ENCODE peak calls at places on chromosomes 4 and X, in five cellular contexts. One of them, this sample, is unnamed.

GRCh38 chr4:38366997-38367396 is 297.0 kb upstream of the KLF3 start:
- DNase-seq in K562: no peak
- DNase-seq in IMR-90: no peak
- DNase-seq in fibroblast of lung: no peak
- DNase-seq in GM23248: no peak
- DNase-seq in this sample: no peak

GRCh38 chrX:153983321-153983729 is 10.8 kb downstream of the TMEM187 start:
- DNase-seq in K562: no peak
- DNase-seq in IMR-90: no peak
- DNase-seq in fibroblast of lung: no peak
- DNase-seq in GM23248: no peak
- DNase-seq in this sample: no peak

GRCh38 chr4:4323705-4324534 is 33.9 kb downstream of the ZBTB49 start:
- DNase-seq in K562: peak; percentile 36
- DNase-seq in IMR-90: peak; percentile 36
- DNase-seq in fibroblast of lung: peak; percentile 12
- DNase-seq in GM23248: no peak
- DNase-seq in this sample: peak; percentile 10

GRCh38 chr4:189143255-189143654 is 797.4 kb upstream of the FRG1 start:
- DNase-seq in K562: no peak
- DNase-seq in IMR-90: peak; percentile 66
- DNase-seq in fibroblast of lung: peak; percentile 1
- DNase-seq in GM23248: peak; percentile 1
- DNase-seq in this sample: no peak

GRCh38 chrX:16807548-16807947 is 21.3 kb downstream of the TXLNG start:
- DNase-seq in K562: no peak
- DNase-seq in IMR-90: peak; percentile 38
- DNase-seq in fibroblast of lung: peak; percentile 11
- DNase-seq in GM23248: peak; percentile 63
- DNase-seq in this sample: peak; percentile 7

GRCh38 chrX:150690126-150690525 is 3.1 kb upstream of the MTMR1 start:
- DNase-seq in K562: no peak
- DNase-seq in IMR-90: peak; percentile 92
- DNase-seq in fibroblast of lung: peak; percentile 94
- DNase-seq in GM23248: peak; percentile 91
- DNase-seq in this sample: peak; percentile 93

GRCh38 chrX:1909419-1910206 is 294.8 kb downstream of the ASMT start:
- DNase-seq in K562: no peak
- DNase-seq in IMR-90: no peak
- DNase-seq in fibroblast of lung: no peak
- DNase-seq in GM23248: no peak
- DNase-seq in this sample: no peak

GRCh38 chr4:105092768-105093167 is 53.9 kb upstream of the TET2 start:
- DNase-seq in K562: no peak
- DNase-seq in IMR-90: peak; percentile 48
- DNase-seq in fibroblast of lung: peak; percentile 63
- DNase-seq in GM23248: peak; percentile 48
- DNase-seq in this sample: peak; percentile 46

GRCh38 chr4:80740375-80740774 is 290.1 kb upstream of the BMP3 start:
- DNase-seq in K562: no peak
- DNase-seq in IMR-90: no peak
- DNase-seq in fibroblast of lung: no peak
- DNase-seq in GM23248: no peak
- DNase-seq in this sample: no peak

DNA sequence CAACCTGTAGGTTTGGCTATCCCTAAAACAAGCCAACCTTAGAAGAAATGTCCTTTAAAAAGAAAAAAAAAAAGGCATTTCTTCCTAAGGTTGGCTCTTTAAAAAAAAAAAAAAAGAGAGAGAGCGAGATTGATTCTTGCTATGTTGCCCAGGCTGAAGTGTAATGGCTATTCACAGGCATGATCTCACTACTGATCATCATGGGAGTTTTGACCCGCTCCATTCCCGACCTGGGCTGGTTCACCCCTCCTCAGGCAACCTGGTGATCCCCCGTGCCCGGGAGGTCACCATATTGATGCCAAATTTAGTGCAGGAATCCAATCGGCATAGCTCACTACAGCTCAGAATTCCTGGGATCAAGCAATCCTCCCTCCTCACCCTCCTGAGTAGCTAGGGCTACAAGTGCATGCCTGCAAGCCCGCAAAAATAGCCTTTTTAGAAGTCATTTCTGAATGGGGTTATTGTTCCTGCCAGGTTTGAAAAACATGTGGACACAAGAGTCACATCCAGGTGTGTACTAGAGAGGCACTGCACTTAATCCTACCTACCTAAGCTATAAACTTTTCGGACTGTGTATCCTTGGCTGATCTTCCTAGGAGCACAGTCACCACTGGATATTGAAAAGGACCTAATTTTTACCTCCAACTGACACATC is 61.4 kb upstream of the ZCCHC13 start:
- DNase-seq in K562: no peak
- DNase-seq in IMR-90: peak; percentile 11
- DNase-seq in fibroblast of lung: peak; percentile 18
- DNase-seq in GM23248: no peak
- DNase-seq in this sample: no peak
- H3K9ac ChIP-seq in K562: no peak overlapping the region
- H3K9ac ChIP-seq in IMR-90: no peak overlapping the region
- H3K9ac ChIP-seq in fibroblast of lung: no peak overlapping the region
- H3K9ac ChIP-seq in GM23248: no peak overlapping the region
- H3K9ac ChIP-seq in this sample: peak overlapping the region; percentile 27

GRCh38 chrX:130299279-130300009 is 30.7 kb upstream of the ZNF280C start:
- DNase-seq in K562: no peak
- DNase-seq in IMR-90: no peak
- DNase-seq in fibroblast of lung: no peak
- DNase-seq in GM23248: no peak
- DNase-seq in this sample: no peak
- H3K4me2 ChIP-seq in K562: peak overlapping the region; percentile 60
- H3K4me2 ChIP-seq in IMR-90: no peak overlapping the region
- H3K4me2 ChIP-seq in fibroblast of lung: no peak overlapping the region
- H3K4me2 ChIP-seq in GM23248: no peak overlapping the region
- H3K4me2 ChIP-seq in this sample: no peak overlapping the region

DNA sequence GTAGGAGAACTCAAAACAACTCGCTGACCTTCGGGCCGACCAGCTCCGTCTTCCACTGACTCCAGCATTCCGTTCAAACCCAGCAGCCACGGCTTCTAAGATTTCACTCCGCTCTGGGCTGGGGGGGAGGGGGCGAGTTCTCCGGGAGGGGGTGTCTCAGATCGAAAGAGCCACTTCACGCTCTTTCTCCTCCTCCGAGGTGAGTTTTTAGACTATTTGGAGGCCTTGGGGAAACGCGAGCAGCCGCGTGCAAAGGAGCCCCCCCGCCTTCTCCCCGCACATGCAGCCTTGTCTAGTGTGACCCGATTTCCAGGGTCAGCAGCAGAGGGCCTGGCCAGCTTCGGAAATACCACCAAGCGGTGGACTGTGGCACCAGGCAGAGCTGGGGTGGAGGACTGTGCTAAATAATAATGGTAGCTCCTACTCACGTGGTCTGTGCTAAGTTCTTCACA is 79.2 kb upstream of the BCOR start:
- DNase-seq in K562: peak; percentile 63
- DNase-seq in IMR-90: no peak
- DNase-seq in fibroblast of lung: peak; percentile 29
- DNase-seq in GM23248: peak; percentile 45
- DNase-seq in this sample: no peak
- H3K9ac ChIP-seq in K562: peak overlapping the region; percentile 97
- H3K9ac ChIP-seq in IMR-90: no peak overlapping the region
- H3K9ac ChIP-seq in fibroblast of lung: peak overlapping the region; percentile 16
- H3K9ac ChIP-seq in GM23248: peak overlapping the region; percentile 86
- H3K9ac ChIP-seq in this sample: no peak overlapping the region

GRCh38 chrX:13540602-13541001 is 28.8 kb upstream of the EGFL6 start:
- DNase-seq in K562: no peak
- DNase-seq in IMR-90: no peak
- DNase-seq in fibroblast of lung: no peak
- DNase-seq in GM23248: no peak
- DNase-seq in this sample: no peak

GRCh38 chrX:13550346-13550745 is 19.1 kb upstream of the EGFL6 start:
- DNase-seq in K562: no peak
- DNase-seq in IMR-90: no peak
- DNase-seq in fibroblast of lung: no peak
- DNase-seq in GM23248: no peak
- DNase-seq in this sample: no peak

GRCh38 chrX:13551610-13552009 is 17.8 kb upstream of the EGFL6 start:
- DNase-seq in K562: no peak
- DNase-seq in IMR-90: no peak
- DNase-seq in fibroblast of lung: no peak
- DNase-seq in GM23248: no peak
- DNase-seq in this sample: no peak

DNA sequence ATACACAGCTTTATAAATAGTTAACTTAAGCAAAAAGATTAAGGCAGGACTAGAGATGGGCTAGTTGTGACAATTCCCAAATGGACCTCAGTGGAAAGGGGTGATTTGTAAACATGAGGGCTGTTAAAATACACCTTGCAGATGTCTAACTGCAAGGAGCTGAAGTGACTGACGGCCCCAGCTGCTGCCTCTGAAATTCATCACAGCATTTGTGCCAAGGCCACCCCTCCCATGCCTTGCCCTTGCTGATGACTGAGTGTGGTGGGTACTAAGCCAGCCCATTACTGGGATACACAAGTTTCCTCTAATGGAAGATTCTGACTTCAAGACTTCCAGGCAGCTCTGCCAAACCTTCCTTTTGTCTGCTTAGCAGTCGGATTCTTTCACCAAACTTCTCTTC is 23.7 kb upstream of the EGFL6 start:
- DNase-seq in K562: no peak
- DNase-seq in IMR-90: no peak
- DNase-seq in fibroblast of lung: no peak
- DNase-seq in GM23248: no peak
- DNase-seq in this sample: no peak
- H3K4me2 ChIP-seq in K562: no peak overlapping the region
- H3K4me2 ChIP-seq in IMR-90: no peak overlapping the region
- H3K4me2 ChIP-seq in fibroblast of lung: no peak overlapping the region
- H3K4me2 ChIP-seq in GM23248: no peak overlapping the region
- H3K4me2 ChIP-seq in this sample: no peak overlapping the region

This sample was measured in astrocyte.